ENCODE peak calls at places on chromosomes 4 and X, in ten cellular contexts. U, I, V, A, G, X, P, Q, M and T are unnamed samples. For H3K27me3, the result is how much of the 10 kb centered on the place peaks cover.

GRCh38 chr4:181301735-181302380 is 941.3 kb upstream of the TENM3 start:
- DNase-seq in Q (peak), P (peak), I (peak), M (no peak), U (no peak), G (peak), V (no peak), A (peak), X (peak), T (peak)

GRCh38 chrX:52425710-52426245 is 57.0 kb downstream of the XAGE2 start:
- DNase-seq in M (no peak), V (no peak), I (no peak), X (peak), G (no peak), A (no peak), U (no peak), P (no peak), Q (no peak), T (no peak)

GRCh38 chr4:158895797-158896442 is 127.1 kb downstream of the FNIP2 start:
- DNase-seq in M (no peak), Q (no peak), V (no peak), X (peak), A (peak), U (no peak), G (no peak), P (no peak), I (no peak), T (no peak)

GRCh38 chr4:176339936-176340761 is 20.4 kb downstream of the SPCS3 start:
- DNase-seq in P (no peak), V (no peak), I (no peak), M (no peak), G (no peak), U (no peak), A (no peak), Q (no peak), X (no peak), T (no peak)

GRCh38 chrX:11159149-11159548 is 48.0 kb downstream of the HCCS start:
- DNase-seq in P (no peak), G (no peak), U (no peak), I (no peak), A (no peak), X (no peak), M (no peak), Q (no peak), V (no peak), T (no peak)

GRCh38 chr4:151700566-151701316 is 60.1 kb downstream of the GATB start:
- DNase-seq in A (no peak), G (no peak), V (peak), X (no peak), P (no peak), M (no peak), I (no peak), Q (no peak), U (no peak), T (no peak)

GRCh38 chrX:107470971-107471370 is 21.5 kb downstream of the FRMPD3 start:
- DNase-seq in U (no peak), I (no peak), P (no peak), M (no peak), G (peak), Q (no peak), X (no peak), A (no peak), V (no peak), T (no peak)

GRCh38 chr4:40800064-40800463 is 50.3 kb downstream of the NSUN7 start:
- DNase-seq in I (no peak), A (no peak), G (no peak), Q (no peak), V (no peak), P (no peak), U (no peak), X (no peak), M (no peak), T (no peak)

GRCh38 chr4:169934794-169935400 is 91.3 kb downstream of the MFAP3L start:
- DNase-seq in I (no peak), V (no peak), U (no peak), Q (no peak), P (no peak), A (no peak), M (no peak), G (no peak), X (no peak), T (no peak)

GRCh38 chr4:14168919-14169318 is 541.4 kb upstream of the BOD1L1 start:
- DNase-seq in A (peak), I (no peak), P (peak), X (peak), Q (peak), U (peak), V (no peak), G (peak), M (peak), T (peak)

GRCh38 chr4:88415982-88416381 is 37.3 kb downstream of the HERC6 start:
- DNase-seq in V (no peak), P (no peak), I (no peak), Q (no peak), A (no peak), M (no peak), G (no peak), U (no peak), X (no peak), T (no peak)

GRCh38 chr4:142567620-142568451 is 278.3 kb downstream of the INPP4B start:
- DNase-seq in P (no peak), V (no peak), G (no peak), I (no peak), M (no peak), X (peak), U (no peak), Q (peak), A (peak), T (no peak)

GRCh38 chr4:117477925-117478324 is 392.5 kb upstream of the TRAM1L1 start:
- DNase-seq in M (no peak), U (peak), G (no peak), I (no peak), Q (no peak), P (no peak), V (no peak), A (no peak), X (peak), T (no peak)

GRCh38 chrX:144253356-144253755 is 369.5 kb downstream of the UBE2NL start:
- DNase-seq in V (no peak), Q (no peak), M (no peak), I (no peak), U (no peak), P (no peak), A (no peak), X (no peak), G (no peak), T (no peak)

GRCh38 chr4:106806158-106806797 is 229.8 kb downstream of the DKK2 start:
- DNase-seq in X (no peak), U (no peak), A (no peak), P (no peak), G (no peak), I (no peak), M (no peak), Q (no peak), V (no peak), T (no peak)

GRCh38 chr4:137968956-137969709 is 273.0 kb downstream of the SLC7A11 start:
- DNase-seq in Q (no peak), I (no peak), V (no peak), P (no peak), A (no peak), U (no peak), G (no peak), X (peak), M (no peak), T (peak)

GRCh38 chr4:188297873-188298272 is 158.6 kb downstream of the TRIML1 start:
- DNase-seq in A (no peak), G (no peak), Q (no peak), P (no peak), V (no peak), X (peak), M (no peak), I (no peak), U (no peak), T (no peak)

GRCh38 chrX:1430451-1430850 is 22.3 kb downstream of the ASMTL start:
- DNase-seq in P (no peak), V (no peak), A (no peak), X (no peak), Q (no peak), I (no peak), G (no peak), M (no peak), U (no peak), T (no peak)

GRCh38 chrX:38462257-38462656 is 99.1 kb upstream of the TSPAN7 start:
- DNase-seq in A (no peak), P (no peak), M (no peak), I (no peak), V (no peak), U (no peak), Q (no peak), X (no peak), G (no peak), T (no peak)

GRCh38 chrX:20665441-20665840 is 398.7 kb upstream of the RPS6KA3 start:
- DNase-seq in M (no peak), Q (no peak), G (no peak), U (no peak), V (no peak), A (no peak), I (no peak), X (no peak), P (no peak), T (no peak)

GRCh38 chrX:120262781-120263719 is 12.4 kb downstream of the ZBTB33 start:
- DNase-seq in G (no peak), A (no peak), V (no peak), U (no peak), Q (no peak), P (no peak), I (no peak), X (no peak), M (no peak), T (no peak)

GRCh38 chrX:69615779-69616519 is at the start of gene EDA:
- DNase-seq in U (no peak), A (peak), G (peak), M (peak), V (peak), I (peak), X (peak), P (peak), Q (peak), T (no peak)

GRCh38 chr4:36243355-36244256 is 708 bp downstream of the ARAP2 start:
- DNase-seq in V (peak), U (no peak), G (no peak), X (peak), Q (peak), P (peak), I (peak), A (peak), M (peak), T (no peak)

GRCh38 chrX:133953785-133954355 is 31.5 kb downstream of the GPC3 start:
- DNase-seq in V (no peak), X (no peak), P (no peak), A (no peak), G (no peak), I (no peak), Q (no peak), U (no peak), M (no peak), T (no peak)

GRCh38 chrX:70664726-70665125 is 220.1 kb downstream of the DLG3 start:
- DNase-seq in Q (peak), A (peak), M (no peak), V (no peak), U (no peak), P (no peak), I (no peak), G (peak), X (peak), T (no peak)

GRCh38 chrX:39427492-39428289 is 626.4 kb downstream of the MID1IP1 start:
- DNase-seq in G (peak), M (no peak), I (no peak), X (peak), A (no peak), U (peak), P (no peak), V (peak), Q (peak), T (no peak)

GRCh38 chr4:164956766-164957643 is 20.5 kb downstream of the TRIM61 start:
- DNase-seq in Q (peak), X (peak), A (peak), V (peak), G (peak), M (peak), I (peak), P (peak), U (peak), T (no peak)

GRCh38 chrX:82163701-82164100 is 961.8 kb downstream of the SH3BGRL start:
- DNase-seq in P (no peak), A (no peak), I (no peak), X (no peak), Q (no peak), V (no peak), G (no peak), U (no peak), M (no peak), T (no peak)

GRCh38 chr4:138189212-138189611 is 52.9 kb downstream of the SLC7A11 start:
- DNase-seq in Q (no peak), P (no peak), X (no peak), V (no peak), G (no peak), U (no peak), M (no peak), A (no peak), I (no peak), T (no peak)

GRCh38 chr4:166282081-166282770 is 409.2 kb downstream of the TLL1 start:
- DNase-seq in M (no peak), I (no peak), U (no peak), X (no peak), A (no peak), G (no peak), Q (no peak), P (no peak), V (no peak), T (no peak)

GRCh38 chrX:3403748-3404147 is 57.3 kb upstream of the MXRA5 start:
- DNase-seq in M (no peak), G (no peak), V (no peak), A (no peak), I (no peak), U (no peak), X (no peak), Q (no peak), P (no peak), T (no peak)

GRCh38 chrX:115413246-115413878 is 123.8 kb downstream of the LUZP4 start:
- DNase-seq in A (no peak), I (no peak), M (no peak), P (no peak), U (no peak), Q (no peak), V (no peak), X (peak), G (no peak), T (no peak)

GRCh38 chrX:103404225-103405008 is 28.1 kb downstream of the BEX3 start:
- DNase-seq in G (peak), X (peak), I (peak), V (no peak), U (no peak), P (peak), M (peak), A (peak), Q (peak), T (peak)

GRCh38 chr4:62209757-62210156 is 1009.6 kb downstream of the ADGRL3 start:
- DNase-seq in X (no peak), V (no peak), I (no peak), G (no peak), Q (no peak), M (no peak), A (no peak), P (no peak), U (no peak), T (no peak)

GRCh38 chr4:37729649-37730004 is 43.5 kb upstream of the RELL1 start:
- DNase-seq in A (no peak), M (no peak), P (no peak), U (no peak), G (no peak), X (no peak), Q (no peak), I (no peak), V (no peak), T (no peak)

GRCh38 chr4:109966891-109967481 is 54.3 kb downstream of the EGF start:
- DNase-seq in P (no peak), Q (no peak), V (no peak), U (no peak), G (no peak), A (no peak), M (no peak), I (no peak), X (no peak), T (no peak)

GRCh38 chr4:118343501-118343900 is 9.3 kb downstream of the PRSS12 start:
- DNase-seq in A (no peak), P (no peak), V (no peak), M (no peak), Q (no peak), G (no peak), U (no peak), I (no peak), X (no peak), T (no peak)

GRCh38 chr4:183200453-183200852 is 101.4 kb downstream of the WWC2 start:
- DNase-seq in A (peak), M (peak), X (peak), I (peak), Q (no peak), U (no peak), V (no peak), G (no peak), P (peak), T (peak)

GRCh38 chr4:139913398-139913990 is 240.5 kb downstream of the MAML3 start:
- DNase-seq in Q (no peak), I (no peak), P (no peak), X (peak), M (no peak), G (no peak), U (no peak), A (no peak), V (no peak), T (no peak)

DNA sequence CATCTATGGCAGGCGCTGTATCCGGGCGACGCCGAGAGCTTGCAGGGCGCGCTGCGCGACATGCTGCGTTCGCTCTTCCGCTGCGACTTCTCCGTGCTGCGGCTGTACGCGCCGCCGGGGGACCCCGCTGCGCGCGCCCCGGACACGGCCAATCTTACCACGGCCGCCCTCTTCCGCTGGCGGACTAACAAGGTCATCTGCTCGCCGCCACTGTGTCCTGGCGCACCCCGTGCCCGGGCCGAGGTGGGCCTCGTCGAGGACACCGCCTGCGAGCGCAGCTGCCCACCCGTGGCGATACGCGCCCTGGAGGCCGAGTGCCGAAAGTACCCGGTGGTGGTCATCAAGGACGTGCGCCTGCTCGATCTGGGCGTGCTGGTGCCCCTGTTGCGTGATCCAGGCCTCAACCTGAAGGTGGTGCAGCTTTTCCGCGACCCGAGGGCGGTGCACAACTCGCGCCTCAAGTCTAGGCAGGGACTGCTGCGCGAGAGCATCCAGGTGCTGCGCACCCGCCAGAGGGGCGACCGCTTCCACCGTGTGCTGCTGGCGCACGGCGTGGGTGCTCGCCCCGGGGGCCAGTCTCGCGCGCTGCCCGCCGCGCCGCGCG is 874 bp downstream of the CHST7 start:
- DNase-seq in M (no peak), P (no peak), I (no peak), V (peak), U (no peak), Q (no peak), X (no peak), A (peak), G (no peak), T (no peak)
- TF ChIP-seq CTCF in M (no peak), P (no peak), I (no peak), V (no peak), U (peak), Q (no peak), X (no peak), A (no peak), G (no peak), T (no peak)

DNA sequence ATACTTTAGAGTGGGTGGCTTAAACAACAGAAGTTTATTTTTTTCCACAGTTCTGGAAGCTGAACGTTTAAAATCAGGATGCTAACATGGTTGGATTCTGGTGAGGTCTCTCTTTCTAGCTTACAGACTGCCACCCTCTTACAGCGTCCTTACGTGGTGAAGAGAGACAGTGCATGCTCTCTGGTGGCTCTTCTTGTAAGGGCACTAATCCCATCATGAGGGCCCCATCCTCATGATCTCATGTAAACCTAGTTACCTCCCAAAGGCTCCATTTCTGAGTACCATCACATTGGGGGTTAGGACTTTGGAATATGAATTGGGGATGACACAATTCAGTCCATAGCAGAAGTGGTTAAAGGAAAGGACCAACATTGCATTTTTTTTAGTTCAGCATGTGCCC is 132.8 kb downstream of the BMPR1B start:
- DNase-seq in M (no peak), V (no peak), I (no peak), X (no peak), U (no peak), P (no peak), Q (no peak), A (no peak), G (no peak), T (no peak)
- H3K27me3 ChIP-seq in M (under half), V (under half), I (under half), X (under half), U (under half), P (under half), Q (under half), A (under half), G (under half), T (under half)

DNA sequence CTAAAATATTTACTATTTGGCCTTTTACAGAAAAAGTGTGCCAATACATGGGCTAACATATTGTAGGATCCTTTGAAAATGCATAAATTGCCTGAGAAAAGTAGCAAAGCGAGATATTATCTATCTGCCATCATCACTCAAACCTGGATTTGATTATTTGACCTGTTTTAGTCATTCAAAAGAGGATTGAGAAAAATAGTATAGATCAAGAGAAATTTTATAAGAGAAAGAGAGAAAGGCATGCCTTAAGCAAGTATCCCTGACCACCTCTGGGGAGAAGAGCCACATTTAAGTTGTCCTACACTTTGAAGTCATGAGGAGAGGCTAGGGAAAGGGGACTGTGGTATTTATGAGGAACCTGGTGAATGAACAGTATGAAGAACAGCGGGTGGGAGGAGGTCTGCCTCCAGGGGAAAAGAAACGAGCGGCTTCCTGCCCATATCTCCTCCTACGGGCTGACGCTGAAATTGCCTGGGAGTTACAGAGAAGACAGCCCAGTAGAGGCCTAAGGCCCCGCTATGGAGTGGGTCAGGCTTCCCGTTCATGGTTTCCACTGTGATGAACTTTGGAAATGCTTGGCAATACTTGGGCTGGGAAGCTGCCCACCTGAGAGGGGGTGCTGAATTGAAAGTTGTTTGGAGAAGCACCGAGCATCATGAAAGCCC is 106.8 kb upstream of the ACSL4 start:
- DNase-seq in A (peak), G (no peak), V (no peak), U (no peak), P (peak), X (no peak), Q (peak), I (peak), M (no peak), T (no peak)
- TF ChIP-seq CTCF in A (peak), G (peak), V (no peak), U (peak), P (no peak), X (no peak), Q (no peak), I (no peak), M (no peak), T (no peak)

GRCh38 chr4:7146059-7146763 is 46.1 kb upstream of the SORCS2 start:
- DNase-seq in I (no peak), G (no peak), A (no peak), P (no peak), M (no peak), U (no peak), Q (no peak), V (no peak), X (no peak), T (no peak)

GRCh38 chr4:7147661-7148310 is 44.6 kb upstream of the SORCS2 start:
- DNase-seq in A (no peak), X (no peak), V (no peak), Q (no peak), M (no peak), U (no peak), I (no peak), G (no peak), P (no peak), T (no peak)

GRCh38 chr4:7148337-7148736 is 44.0 kb upstream of the SORCS2 start:
- DNase-seq in P (no peak), G (no peak), Q (no peak), A (no peak), U (no peak), X (no peak), V (no peak), M (no peak), I (no peak), T (no peak)

GRCh38 chr4:7146764-7147071 is 45.6 kb upstream of the SORCS2 start:
- DNase-seq in X (no peak), I (no peak), Q (no peak), G (no peak), U (no peak), V (no peak), M (no peak), P (no peak), A (no peak), T (no peak)

GRCh38 chr4:7147261-7147660 is 45.1 kb upstream of the SORCS2 start:
- DNase-seq in I (no peak), X (no peak), Q (no peak), M (no peak), P (no peak), V (no peak), G (no peak), A (no peak), U (no peak), T (no peak)
- H3K27me3 ChIP-seq in I (under half), X (half or more), Q (under half), M (under half), P (under half), V (under half), G (under half), A (under half), U (under half), T (half or more)